ENCODE peak calls at places on chromosomes 6 and 20, in nine cellular contexts. One of them, this sample, is unnamed.

GRCh38 chr6:53737746-53738145 is 57.1 kb upstream of the LRRC1 start:
- DNase-seq in GM13976: no peak
- DNase-seq in endothelial cell of umbilical vein: no peak
- DNase-seq in NCI-H345: no peak
- DNase-seq in NCI-H1105: no peak
- DNase-seq in left lobe of liver: no peak
- DNase-seq in hepatocyte: peak; percentile 45
- DNase-seq in NCI-H1694: no peak
- DNase-seq in SW480: no peak
- DNase-seq in this sample: no peak

GRCh38 chr20:53907968-53908751 is 162.2 kb downstream of the BCAS1 start:
- DNase-seq in NCI-H345: no peak
- DNase-seq in left lobe of liver: peak; percentile 15
- DNase-seq in SW480: no peak
- DNase-seq in NCI-H1105: no peak
- DNase-seq in NCI-H1694: no peak
- DNase-seq in endothelial cell of umbilical vein: no peak
- DNase-seq in GM13976: no peak
- DNase-seq in hepatocyte: no peak
- DNase-seq in this sample: no peak

GRCh38 chr6:167721291-167721690 is 105.4 kb upstream of the AFDN start:
- DNase-seq in hepatocyte: no peak
- DNase-seq in NCI-H1694: no peak
- DNase-seq in SW480: no peak
- DNase-seq in NCI-H345: peak; percentile 27
- DNase-seq in endothelial cell of umbilical vein: no peak
- DNase-seq in GM13976: no peak
- DNase-seq in left lobe of liver: peak; percentile 28
- DNase-seq in NCI-H1105: no peak
- DNase-seq in this sample: no peak

GRCh38 chr20:45433316-45433715 is 17.4 kb downstream of the PIGT start:
- DNase-seq in NCI-H1694: no peak
- DNase-seq in hepatocyte: no peak
- DNase-seq in NCI-H345: no peak
- DNase-seq in NCI-H1105: no peak
- DNase-seq in GM13976: no peak
- DNase-seq in endothelial cell of umbilical vein: no peak
- DNase-seq in SW480: peak; percentile 80
- DNase-seq in left lobe of liver: no peak
- DNase-seq in this sample: no peak

GRCh38 chr6:24907959-24908358 is 27.8 kb downstream of the RIPOR2 start:
- DNase-seq in SW480: no peak
- DNase-seq in NCI-H1694: no peak
- DNase-seq in left lobe of liver: no peak
- DNase-seq in NCI-H345: no peak
- DNase-seq in hepatocyte: no peak
- DNase-seq in endothelial cell of umbilical vein: no peak
- DNase-seq in GM13976: no peak
- DNase-seq in NCI-H1105: no peak
- DNase-seq in this sample: no peak

GRCh38 chr6:108883172-108883571 is 35.0 kb downstream of the ARMC2 start:
- DNase-seq in NCI-H1105: no peak
- DNase-seq in SW480: no peak
- DNase-seq in NCI-H345: no peak
- DNase-seq in hepatocyte: no peak
- DNase-seq in left lobe of liver: no peak
- DNase-seq in GM13976: no peak
- DNase-seq in NCI-H1694: no peak
- DNase-seq in endothelial cell of umbilical vein: no peak
- DNase-seq in this sample: no peak

GRCh38 chr20:50464026-50464724 is 46.0 kb upstream of the PTPN1 start:
- DNase-seq in endothelial cell of umbilical vein: peak; percentile 50
- DNase-seq in NCI-H345: peak; percentile 64
- DNase-seq in left lobe of liver: no peak
- DNase-seq in NCI-H1105: peak; percentile 36
- DNase-seq in NCI-H1694: peak; percentile 9
- DNase-seq in SW480: peak; percentile 67
- DNase-seq in hepatocyte: peak; percentile 70
- DNase-seq in GM13976: peak; percentile 70
- DNase-seq in this sample: peak; percentile 62

GRCh38 chr6:21587182-21587924 is 6.2 kb upstream of the SOX4 start:
- DNase-seq in GM13976: peak; percentile 34
- DNase-seq in NCI-H1105: peak; percentile 95
- DNase-seq in NCI-H345: peak; percentile 85
- DNase-seq in NCI-H1694: peak; percentile 66
- DNase-seq in hepatocyte: peak; percentile 75
- DNase-seq in left lobe of liver: peak; percentile 56
- DNase-seq in SW480: peak; percentile 82
- DNase-seq in endothelial cell of umbilical vein: peak; percentile 78
- DNase-seq in this sample: peak; percentile 67

GRCh38 chr20:7264137-7264536 is 496.7 kb downstream of the BMP2 start:
- DNase-seq in NCI-H1694: no peak
- DNase-seq in endothelial cell of umbilical vein: no peak
- DNase-seq in left lobe of liver: peak; percentile 70
- DNase-seq in NCI-H345: no peak
- DNase-seq in NCI-H1105: no peak
- DNase-seq in SW480: no peak
- DNase-seq in hepatocyte: no peak
- DNase-seq in GM13976: no peak
- DNase-seq in this sample: no peak

GRCh38 chr6:147177286-147177685 is 26.9 kb upstream of the STXBP5 start:
- DNase-seq in hepatocyte: no peak
- DNase-seq in GM13976: no peak
- DNase-seq in NCI-H1694: no peak
- DNase-seq in SW480: no peak
- DNase-seq in NCI-H345: no peak
- DNase-seq in left lobe of liver: no peak
- DNase-seq in NCI-H1105: no peak
- DNase-seq in endothelial cell of umbilical vein: no peak
- DNase-seq in this sample: no peak

GRCh38 chr20:43987531-43987930 is 72.9 kb downstream of the TOX2 start:
- DNase-seq in GM13976: no peak
- DNase-seq in left lobe of liver: no peak
- DNase-seq in endothelial cell of umbilical vein: no peak
- DNase-seq in SW480: no peak
- DNase-seq in NCI-H1105: no peak
- DNase-seq in hepatocyte: no peak
- DNase-seq in NCI-H1694: no peak
- DNase-seq in NCI-H345: peak; percentile 54
- DNase-seq in this sample: no peak

GRCh38 chr20:56222201-56222600 is 26.3 kb upstream of the MC3R start:
- DNase-seq in left lobe of liver: no peak
- DNase-seq in endothelial cell of umbilical vein: no peak
- DNase-seq in NCI-H1694: no peak
- DNase-seq in SW480: peak; percentile 81
- DNase-seq in NCI-H345: no peak
- DNase-seq in GM13976: no peak
- DNase-seq in hepatocyte: no peak
- DNase-seq in NCI-H1105: no peak
- DNase-seq in this sample: no peak

GRCh38 chr20:49281059-49281912 is 3.4 kb upstream of the ZNFX1 start:
- DNase-seq in endothelial cell of umbilical vein: peak; percentile 75
- DNase-seq in NCI-H1105: no peak
- DNase-seq in left lobe of liver: no peak
- DNase-seq in GM13976: no peak
- DNase-seq in NCI-H1694: no peak
- DNase-seq in SW480: no peak
- DNase-seq in NCI-H345: no peak
- DNase-seq in hepatocyte: peak; percentile 89
- DNase-seq in this sample: no peak

GRCh38 chr6:149975400-149975799 is 11.7 kb downstream of the ULBP1 start:
- DNase-seq in endothelial cell of umbilical vein: no peak
- DNase-seq in NCI-H345: no peak
- DNase-seq in hepatocyte: no peak
- DNase-seq in left lobe of liver: no peak
- DNase-seq in NCI-H1105: no peak
- DNase-seq in SW480: no peak
- DNase-seq in NCI-H1694: no peak
- DNase-seq in GM13976: no peak
- DNase-seq in this sample: no peak

GRCh38 chr6:336159-337114 is 44.1 kb downstream of the DUSP22 start:
- DNase-seq in GM13976: peak; percentile 70
- DNase-seq in left lobe of liver: no peak
- DNase-seq in endothelial cell of umbilical vein: no peak
- DNase-seq in NCI-H1694: no peak
- DNase-seq in SW480: no peak
- DNase-seq in hepatocyte: no peak
- DNase-seq in NCI-H1105: no peak
- DNase-seq in NCI-H345: no peak
- DNase-seq in this sample: no peak

GRCh38 chr20:53070714-53071392 is 98.7 kb downstream of the TSHZ2 start:
- DNase-seq in SW480: peak; percentile 11
- DNase-seq in GM13976: no peak
- DNase-seq in NCI-H345: no peak
- DNase-seq in endothelial cell of umbilical vein: peak; percentile 19
- DNase-seq in left lobe of liver: no peak
- DNase-seq in hepatocyte: no peak
- DNase-seq in NCI-H1105: no peak
- DNase-seq in NCI-H1694: no peak
- DNase-seq in this sample: no peak

GRCh38 chr6:118356054-118356453 is 192.0 kb upstream of the PLN start:
- DNase-seq in NCI-H1105: no peak
- DNase-seq in NCI-H345: no peak
- DNase-seq in NCI-H1694: no peak
- DNase-seq in SW480: no peak
- DNase-seq in GM13976: no peak
- DNase-seq in hepatocyte: no peak
- DNase-seq in endothelial cell of umbilical vein: no peak
- DNase-seq in left lobe of liver: no peak
- DNase-seq in this sample: no peak

This sample was measured in lung.